ENCODE peak calls at places on chromosomes 5 and 9, in eight cellular contexts. One of them, this sample, is unnamed.

GRCh38 chr5:158670199-158670598 is 429.5 kb downstream of the EBF1 start:
- DNase-seq in body of pancreas: no peak
- DNase-seq in heart left ventricle: no peak
- DNase-seq in spleen: no peak
- DNase-seq in tibial nerve: no peak
- DNase-seq in sigmoid colon: no peak
- DNase-seq in H1: no peak
- DNase-seq in testis: no peak
- DNase-seq in this sample: no peak

GRCh38 chr5:107553063-107553676 is 117.6 kb downstream of the EFNA5 start:
- DNase-seq in body of pancreas: no peak
- DNase-seq in heart left ventricle: peak; percentile 24
- DNase-seq in spleen: no peak
- DNase-seq in tibial nerve: no peak
- DNase-seq in sigmoid colon: no peak
- DNase-seq in H1: no peak
- DNase-seq in testis: no peak
- DNase-seq in this sample: no peak

GRCh38 chr9:78927099-78927940 is 630.4 kb downstream of the PSAT1 start:
- DNase-seq in body of pancreas: no peak
- DNase-seq in heart left ventricle: no peak
- DNase-seq in spleen: no peak
- DNase-seq in tibial nerve: no peak
- DNase-seq in sigmoid colon: no peak
- DNase-seq in H1: no peak
- DNase-seq in testis: no peak
- DNase-seq in this sample: no peak

GRCh38 chr5:72621576-72621975 is 114.4 kb upstream of the ZNF366 start:
- DNase-seq in body of pancreas: no peak
- DNase-seq in heart left ventricle: no peak
- DNase-seq in spleen: no peak
- DNase-seq in tibial nerve: no peak
- DNase-seq in sigmoid colon: no peak
- DNase-seq in H1: no peak
- DNase-seq in testis: no peak
- DNase-seq in this sample: no peak

GRCh38 chr9:110700953-110701352 is 32.4 kb downstream of the MUSK start:
- DNase-seq in body of pancreas: no peak
- DNase-seq in heart left ventricle: no peak
- DNase-seq in spleen: no peak
- DNase-seq in tibial nerve: no peak
- DNase-seq in sigmoid colon: no peak
- DNase-seq in H1: no peak
- DNase-seq in testis: no peak
- DNase-seq in this sample: no peak

GRCh38 chr5:157029457-157029856 is 29.5 kb downstream of the HAVCR1 start:
- DNase-seq in body of pancreas: no peak
- DNase-seq in heart left ventricle: no peak
- DNase-seq in spleen: no peak
- DNase-seq in tibial nerve: no peak
- DNase-seq in sigmoid colon: no peak
- DNase-seq in H1: no peak
- DNase-seq in testis: no peak
- DNase-seq in this sample: no peak

GRCh38 chr5:96752341-96753016 is 55.3 kb downstream of the ERAP1 start:
- DNase-seq in body of pancreas: peak; percentile 33
- DNase-seq in heart left ventricle: no peak
- DNase-seq in spleen: no peak
- DNase-seq in tibial nerve: no peak
- DNase-seq in sigmoid colon: no peak
- DNase-seq in H1: no peak
- DNase-seq in testis: peak; percentile 40
- DNase-seq in this sample: peak; percentile 36

GRCh38 chr5:87541033-87541432 is 128.3 kb upstream of the CCNH start:
- DNase-seq in body of pancreas: peak; percentile 40
- DNase-seq in heart left ventricle: peak; percentile 76
- DNase-seq in spleen: no peak
- DNase-seq in tibial nerve: peak; percentile 52
- DNase-seq in sigmoid colon: peak; percentile 90
- DNase-seq in H1: no peak
- DNase-seq in testis: peak; percentile 90
- DNase-seq in this sample: no peak

GRCh38 chr9:128372784-128373183 is 1.6 kb downstream of the URM1 start:
- DNase-seq in body of pancreas: no peak
- DNase-seq in heart left ventricle: no peak
- DNase-seq in spleen: no peak
- DNase-seq in tibial nerve: no peak
- DNase-seq in sigmoid colon: no peak
- DNase-seq in H1: no peak
- DNase-seq in testis: no peak
- DNase-seq in this sample: no peak

GRCh38 chr9:128372188-128372641 is 1.0 kb downstream of the URM1 start:
- DNase-seq in body of pancreas: no peak
- DNase-seq in heart left ventricle: no peak
- DNase-seq in spleen: no peak
- DNase-seq in tibial nerve: no peak
- DNase-seq in sigmoid colon: no peak
- DNase-seq in H1: no peak
- DNase-seq in testis: no peak
- DNase-seq in this sample: no peak

GRCh38 chr9:128370367-128370751 is 815 bp upstream of the URM1 start:
- DNase-seq in body of pancreas: no peak
- DNase-seq in heart left ventricle: no peak
- DNase-seq in spleen: no peak
- DNase-seq in tibial nerve: no peak
- DNase-seq in sigmoid colon: no peak
- DNase-seq in H1: no peak
- DNase-seq in testis: no peak
- DNase-seq in this sample: no peak

GRCh38 chr9:128371622-128372117 is 496 bp downstream of the URM1 start:
- DNase-seq in body of pancreas: no peak
- DNase-seq in heart left ventricle: no peak
- DNase-seq in spleen: no peak
- DNase-seq in tibial nerve: no peak
- DNase-seq in sigmoid colon: no peak
- DNase-seq in H1: no peak
- DNase-seq in testis: no peak
- DNase-seq in this sample: no peak

DNA sequence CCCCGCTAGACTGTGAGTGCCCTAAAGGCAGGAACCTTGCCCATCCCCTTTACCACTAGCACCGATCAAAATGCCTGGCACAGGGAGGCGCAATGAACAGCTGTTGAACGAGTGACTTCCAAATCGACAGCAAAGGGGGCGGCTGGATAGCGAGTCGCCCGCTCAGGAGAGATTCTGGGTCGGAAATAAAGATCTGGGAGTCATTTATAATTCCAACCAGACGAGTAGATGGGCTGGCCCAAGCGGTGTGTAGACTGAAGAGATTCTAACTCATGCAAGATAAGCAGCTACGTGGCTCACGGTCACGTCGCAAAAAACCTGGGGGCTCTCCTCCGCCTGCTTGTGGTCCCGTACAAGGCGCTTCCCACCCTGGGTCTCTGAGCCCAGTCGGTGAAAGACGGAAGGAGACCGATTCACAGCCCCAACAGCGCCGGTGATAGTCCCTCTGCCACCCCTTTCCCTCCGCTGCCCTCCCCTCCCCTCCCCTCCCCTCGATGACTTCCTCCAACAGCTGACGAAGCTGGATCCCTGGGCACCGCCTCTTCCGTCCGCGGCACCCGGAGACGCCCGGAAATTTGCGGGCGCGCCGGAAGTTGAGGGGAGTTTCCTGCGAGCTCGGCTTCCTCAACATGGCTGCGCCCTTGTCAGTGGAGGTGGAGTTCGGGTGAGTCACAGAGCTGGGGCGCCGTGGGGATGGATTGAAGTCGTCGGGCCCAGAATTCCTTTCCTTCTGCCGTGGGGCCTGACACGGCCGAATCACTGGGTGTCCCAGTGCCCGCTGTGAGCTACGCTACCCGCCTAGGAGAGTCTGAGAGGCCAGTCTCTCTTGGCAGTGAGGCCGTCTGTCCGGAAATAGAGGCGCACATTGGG is at the start of gene URM1:
- DNase-seq in body of pancreas: peak; percentile 94
- DNase-seq in heart left ventricle: peak; percentile 97
- DNase-seq in spleen: peak; percentile 99
- DNase-seq in tibial nerve: peak; percentile 87
- DNase-seq in sigmoid colon: peak; percentile 97
- DNase-seq in H1: peak; percentile 91
- DNase-seq in testis: peak; percentile 97
- DNase-seq in this sample: peak; percentile 94
- TF ChIP-seq POLR2A in body of pancreas: peak; percentile 78
- TF ChIP-seq POLR2A in heart left ventricle: peak; percentile 91
- TF ChIP-seq POLR2A in spleen: peak; percentile 3
- TF ChIP-seq POLR2A in tibial nerve: peak; percentile 84
- TF ChIP-seq POLR2A in sigmoid colon: peak; percentile 91
- TF ChIP-seq POLR2A in H1: no peak
- TF ChIP-seq POLR2A in testis: peak; percentile 85
- TF ChIP-seq POLR2A in this sample: peak; percentile 81

DNA sequence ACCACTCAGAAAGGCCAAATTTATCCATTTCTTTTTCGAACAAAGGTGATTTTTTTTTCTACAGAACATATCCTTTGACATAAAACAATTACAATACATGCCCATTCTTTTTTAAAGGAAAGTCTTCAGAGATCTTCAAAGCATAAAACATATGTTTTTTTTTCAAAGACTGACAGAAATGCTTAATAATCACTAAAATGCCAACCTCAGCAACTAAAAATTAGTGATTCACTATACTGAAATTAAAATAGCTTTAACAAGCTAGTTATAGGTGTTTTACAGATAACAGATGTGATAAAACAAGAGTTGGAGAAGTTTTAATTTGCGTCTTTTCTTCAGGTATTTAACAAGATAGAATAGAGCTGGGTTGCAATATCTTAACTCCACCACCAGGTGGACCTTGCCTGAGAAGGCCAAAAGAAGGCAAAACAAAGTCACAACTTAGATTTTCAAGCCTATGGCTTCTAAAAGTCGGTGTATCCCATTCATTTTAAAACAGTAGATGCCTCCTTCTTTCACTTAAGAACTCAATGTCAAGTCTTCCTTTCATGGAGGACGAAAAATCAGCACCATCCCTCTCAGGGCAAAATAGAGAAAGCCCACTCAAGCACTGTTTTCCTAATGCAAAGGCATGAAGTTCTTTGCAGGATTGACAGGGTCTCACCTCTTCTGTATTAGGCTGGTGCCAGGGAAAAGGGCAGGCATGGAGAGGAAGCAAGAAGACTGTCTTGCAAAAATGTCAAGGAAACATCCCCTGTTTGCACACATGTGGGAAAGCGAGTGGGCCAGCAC is 31.1 kb upstream of the CPLX2 start:
- DNase-seq in body of pancreas: no peak
- DNase-seq in heart left ventricle: no peak
- DNase-seq in spleen: no peak
- DNase-seq in tibial nerve: no peak
- DNase-seq in sigmoid colon: no peak
- DNase-seq in H1: no peak
- DNase-seq in testis: no peak
- DNase-seq in this sample: no peak
- TF ChIP-seq CTCF in body of pancreas: peak; percentile 19
- TF ChIP-seq CTCF in heart left ventricle: peak; percentile 40
- TF ChIP-seq CTCF in spleen: peak; percentile 37
- TF ChIP-seq CTCF in tibial nerve: no peak
- TF ChIP-seq CTCF in sigmoid colon: no peak
- TF ChIP-seq CTCF in H1: peak; percentile 62
- TF ChIP-seq CTCF in testis: peak; percentile 74
- TF ChIP-seq CTCF in this sample: no peak

DNA sequence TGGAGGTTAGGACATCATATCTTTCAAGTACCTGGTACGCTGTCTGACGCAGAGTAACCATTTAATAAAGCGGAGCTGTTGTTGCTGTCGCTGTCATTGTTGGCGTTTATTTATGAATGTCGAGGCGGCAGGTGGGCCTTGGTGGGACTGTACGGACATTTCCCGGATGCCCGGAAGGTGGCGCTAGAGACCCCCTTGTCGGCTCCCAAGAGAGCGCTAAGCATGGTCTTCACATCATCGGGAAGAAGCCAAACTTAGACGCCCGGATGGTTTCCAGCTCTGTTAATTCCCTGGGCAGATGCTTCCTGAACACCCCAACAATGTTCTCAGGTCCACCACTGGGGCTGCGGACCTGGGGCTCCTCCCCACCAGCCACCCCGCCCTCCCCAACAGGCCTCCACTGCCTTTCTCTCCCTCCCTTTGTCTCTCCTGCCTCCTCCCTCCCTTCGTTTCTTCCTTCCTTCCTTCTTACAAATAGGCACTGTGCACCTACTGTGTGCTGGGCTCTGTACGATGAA is 54.1 kb downstream of the DUSP1 start:
- DNase-seq in body of pancreas: peak; percentile 85
- DNase-seq in heart left ventricle: peak; percentile 85
- DNase-seq in spleen: peak; percentile 94
- DNase-seq in tibial nerve: peak; percentile 68
- DNase-seq in sigmoid colon: peak; percentile 94
- DNase-seq in H1: peak; percentile 93
- DNase-seq in testis: peak; percentile 86
- DNase-seq in this sample: peak; percentile 97
- TF ChIP-seq POLR2A in body of pancreas: no peak
- TF ChIP-seq POLR2A in heart left ventricle: no peak
- TF ChIP-seq POLR2A in spleen: no peak
- TF ChIP-seq POLR2A in tibial nerve: no peak
- TF ChIP-seq POLR2A in sigmoid colon: no peak
- TF ChIP-seq POLR2A in H1: no peak
- TF ChIP-seq POLR2A in testis: no peak
- TF ChIP-seq POLR2A in this sample: no peak

GRCh38 chr5:152503206-152503605 is 98.1 kb upstream of the NMUR2 start:
- DNase-seq in body of pancreas: no peak
- DNase-seq in heart left ventricle: no peak
- DNase-seq in spleen: no peak
- DNase-seq in tibial nerve: no peak
- DNase-seq in sigmoid colon: no peak
- DNase-seq in H1: no peak
- DNase-seq in testis: no peak
- DNase-seq in this sample: no peak

GRCh38 chr5:152501294-152501693 is 96.2 kb upstream of the NMUR2 start:
- DNase-seq in body of pancreas: no peak
- DNase-seq in heart left ventricle: no peak
- DNase-seq in spleen: no peak
- DNase-seq in tibial nerve: no peak
- DNase-seq in sigmoid colon: no peak
- DNase-seq in H1: no peak
- DNase-seq in testis: no peak
- DNase-seq in this sample: no peak

GRCh38 chr5:152499816-152500575 is 94.9 kb upstream of the NMUR2 start:
- DNase-seq in body of pancreas: no peak
- DNase-seq in heart left ventricle: no peak
- DNase-seq in spleen: no peak
- DNase-seq in tibial nerve: no peak
- DNase-seq in sigmoid colon: no peak
- DNase-seq in H1: no peak
- DNase-seq in testis: no peak
- DNase-seq in this sample: no peak

DNA sequence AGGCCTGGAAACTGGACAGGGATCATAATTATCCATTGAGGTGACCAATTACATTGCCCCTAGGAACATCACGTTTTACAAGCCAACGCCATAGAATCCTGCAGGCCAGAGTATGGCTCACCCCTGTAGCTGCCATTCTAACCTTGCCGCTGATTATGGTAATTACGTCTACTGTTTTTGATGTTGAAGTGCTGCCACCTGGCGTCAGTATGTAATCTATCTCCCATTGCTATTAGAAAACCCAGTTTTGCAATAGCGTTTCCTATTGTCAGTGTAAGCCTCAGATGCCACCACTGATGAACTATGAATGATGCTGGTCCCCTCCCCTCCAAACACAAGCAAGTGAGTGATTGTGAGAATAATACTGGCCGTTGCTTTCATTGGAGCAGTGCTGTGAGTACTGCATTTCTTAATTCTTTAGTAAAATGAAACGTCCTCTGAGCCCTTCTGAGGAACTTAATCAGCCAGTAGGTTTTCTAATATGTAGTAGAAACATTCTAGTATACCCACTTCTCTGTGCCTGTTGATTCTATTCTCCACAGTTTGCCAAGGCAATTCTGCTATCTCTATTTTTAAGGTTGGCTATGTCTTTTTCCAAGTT is 100.5 kb upstream of the NMUR2 start:
- DNase-seq in body of pancreas: peak; percentile 62
- DNase-seq in heart left ventricle: peak; percentile 50
- DNase-seq in spleen: no peak
- DNase-seq in tibial nerve: no peak
- DNase-seq in sigmoid colon: no peak
- DNase-seq in H1: peak; percentile 64
- DNase-seq in testis: peak; percentile 78
- DNase-seq in this sample: no peak
- TF ChIP-seq CTCF in body of pancreas: peak; percentile 66
- TF ChIP-seq CTCF in heart left ventricle: peak; percentile 57
- TF ChIP-seq CTCF in spleen: no peak
- TF ChIP-seq CTCF in tibial nerve: peak; percentile 63
- TF ChIP-seq CTCF in sigmoid colon: no peak
- TF ChIP-seq CTCF in H1: peak; percentile 72
- TF ChIP-seq CTCF in testis: peak; percentile 55
- TF ChIP-seq CTCF in this sample: no peak